ENCODE peak calls at places on chromosome 3, in five cellular contexts. One of them, this sample, is unnamed.

GRCh38 chr3:65875395-65876027 is 163.2 kb downstream of the MAGI1 start:
- DNase-seq in HepG2: peak; percentile 36
- DNase-seq in K562: no peak
- DNase-seq in IMR-90: no peak
- DNase-seq in GM12878: no peak
- DNase-seq in this sample: no peak

GRCh38 chr3:138377804-138378203 is 29.4 kb downstream of the MRAS start:
- DNase-seq in HepG2: no peak
- DNase-seq in K562: no peak
- DNase-seq in IMR-90: no peak
- DNase-seq in GM12878: no peak
- DNase-seq in this sample: no peak

GRCh38 chr3:155271343-155271613 is 22.2 kb downstream of the STRIT1 start:
- DNase-seq in GM12878: no peak
- DNase-seq in IMR-90: no peak
- DNase-seq in K562: no peak
- DNase-seq in HepG2: no peak
- DNase-seq in this sample: no peak

GRCh38 chr3:184656991-184657669 is 54.7 kb downstream of the MAGEF1 start:
- DNase-seq in GM12878: peak; percentile 27
- DNase-seq in IMR-90: peak; percentile 71
- DNase-seq in HepG2: no peak
- DNase-seq in K562: no peak
- DNase-seq in this sample: no peak

GRCh38 chr3:148083501-148084267 is 614.0 kb upstream of the AGTR1 start:
- DNase-seq in HepG2: no peak
- DNase-seq in GM12878: no peak
- DNase-seq in K562: no peak
- DNase-seq in IMR-90: no peak
- DNase-seq in this sample: no peak

GRCh38 chr3:42666022-42666421 is 12.5 kb downstream of the ZBTB47 start:
- DNase-seq in K562: no peak
- DNase-seq in GM12878: no peak
- DNase-seq in IMR-90: no peak
- DNase-seq in HepG2: no peak
- DNase-seq in this sample: peak; percentile 27

GRCh38 chr3:135349254-135349948 is 554.3 kb downstream of the EPHB1 start:
- DNase-seq in HepG2: no peak
- DNase-seq in IMR-90: no peak
- DNase-seq in GM12878: no peak
- DNase-seq in K562: no peak
- DNase-seq in this sample: no peak

GRCh38 chr3:178352300-178353021 is 183.8 kb upstream of the KCNMB2 start:
- DNase-seq in K562: no peak
- DNase-seq in IMR-90: peak; percentile 86
- DNase-seq in GM12878: no peak
- DNase-seq in HepG2: no peak
- DNase-seq in this sample: no peak

GRCh38 chr3:12994607-12995388 is 78.4 kb downstream of the IQSEC1 start:
- DNase-seq in HepG2: peak; percentile 70
- DNase-seq in GM12878: no peak
- DNase-seq in K562: peak; percentile 94
- DNase-seq in IMR-90: peak; percentile 72
- DNase-seq in this sample: peak; percentile 97

DNA sequence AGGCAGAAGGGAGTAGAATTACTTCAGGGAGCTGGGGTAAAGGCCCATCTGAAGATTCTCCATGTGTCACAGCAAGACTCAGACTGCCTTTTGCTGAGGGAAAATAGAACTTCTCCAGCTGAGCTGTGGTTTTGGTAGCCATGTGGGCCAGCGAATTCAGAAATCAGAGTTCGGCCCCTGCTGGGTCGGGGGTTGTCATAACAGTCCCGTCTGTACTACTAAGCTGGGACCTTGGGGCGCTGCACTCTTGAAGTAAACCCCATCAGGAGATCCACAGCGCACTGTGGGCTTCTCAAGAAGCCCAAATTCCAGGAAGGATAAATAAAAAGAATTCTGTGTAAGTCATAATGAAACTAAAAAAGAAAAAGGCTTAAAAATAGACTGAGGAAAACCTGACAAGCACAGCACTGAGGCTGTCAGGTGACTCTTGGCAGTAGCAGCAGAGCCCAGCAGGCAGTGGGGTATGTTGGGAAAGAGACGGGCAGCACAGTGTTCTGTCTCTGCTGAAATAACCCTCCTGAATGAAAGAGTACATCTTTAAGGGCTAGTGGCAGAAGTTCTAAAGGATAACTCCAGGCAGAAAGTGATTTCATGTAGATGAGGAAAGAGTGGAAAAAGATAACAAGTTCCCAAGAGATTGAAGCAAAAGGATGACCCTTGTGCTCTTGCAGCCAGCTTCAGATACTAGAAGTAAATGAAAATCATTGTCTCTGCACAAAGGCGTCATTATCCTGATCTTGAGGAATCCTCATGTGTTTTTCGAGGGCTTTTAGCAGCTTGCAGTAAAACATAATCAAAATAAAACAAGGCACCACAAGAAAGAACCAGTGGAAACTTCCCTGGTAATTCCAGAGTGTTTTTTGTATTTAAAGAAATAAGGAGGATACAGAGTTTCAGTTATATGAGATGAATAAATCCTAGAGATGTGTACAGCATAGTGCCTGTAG is 74.5 kb downstream of the RAB7A start:
- DNase-seq in GM12878: no peak
- DNase-seq in IMR-90: no peak
- DNase-seq in K562: no peak
- DNase-seq in HepG2: no peak
- DNase-seq in this sample: no peak
- TF ChIP-seq MXI1 in GM12878: no peak
- TF ChIP-seq MXI1 in IMR-90: no peak
- TF ChIP-seq MXI1 in K562: no peak
- TF ChIP-seq MXI1 in HepG2: no peak
- TF ChIP-seq MXI1 in this sample: no peak

GRCh38 chr3:196868297-196868661 is 559 bp downstream of the SENP5 start:
- DNase-seq in HepG2: peak; percentile 20
- DNase-seq in IMR-90: peak; percentile 9
- DNase-seq in K562: no peak
- DNase-seq in GM12878: no peak
- DNase-seq in this sample: peak; percentile 60
- TF ChIP-seq MXI1 in HepG2: no peak
- TF ChIP-seq MXI1 in IMR-90: no peak
- TF ChIP-seq MXI1 in K562: no peak
- TF ChIP-seq MXI1 in GM12878: no peak
- TF ChIP-seq MXI1 in this sample: no peak

DNA sequence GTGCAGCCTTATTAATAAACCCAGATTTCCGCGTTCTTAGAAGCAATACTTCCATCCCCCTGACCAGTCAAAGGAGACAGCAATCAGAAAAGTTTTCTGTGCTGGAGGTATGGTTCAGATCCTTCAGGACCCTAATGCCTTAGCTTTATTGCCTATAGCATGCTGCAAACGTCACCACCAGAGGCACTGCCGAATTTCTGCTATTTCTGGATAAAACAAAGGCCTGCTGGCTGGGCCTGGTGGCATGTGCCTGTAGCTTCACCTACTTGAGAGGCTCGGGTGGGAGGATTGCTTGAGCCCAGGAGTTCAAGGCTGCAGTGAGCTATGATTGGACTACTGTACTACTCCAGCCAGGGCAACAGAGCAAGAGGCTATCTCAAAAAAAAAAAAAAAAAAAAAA is 407.2 kb downstream of the FOXP1 start:
- DNase-seq in K562: no peak
- DNase-seq in HepG2: no peak
- DNase-seq in GM12878: no peak
- DNase-seq in IMR-90: no peak
- DNase-seq in this sample: no peak
- TF ChIP-seq MXI1 in K562: no peak
- TF ChIP-seq MXI1 in HepG2: no peak
- TF ChIP-seq MXI1 in GM12878: no peak
- TF ChIP-seq MXI1 in IMR-90: no peak
- TF ChIP-seq MXI1 in this sample: no peak

DNA sequence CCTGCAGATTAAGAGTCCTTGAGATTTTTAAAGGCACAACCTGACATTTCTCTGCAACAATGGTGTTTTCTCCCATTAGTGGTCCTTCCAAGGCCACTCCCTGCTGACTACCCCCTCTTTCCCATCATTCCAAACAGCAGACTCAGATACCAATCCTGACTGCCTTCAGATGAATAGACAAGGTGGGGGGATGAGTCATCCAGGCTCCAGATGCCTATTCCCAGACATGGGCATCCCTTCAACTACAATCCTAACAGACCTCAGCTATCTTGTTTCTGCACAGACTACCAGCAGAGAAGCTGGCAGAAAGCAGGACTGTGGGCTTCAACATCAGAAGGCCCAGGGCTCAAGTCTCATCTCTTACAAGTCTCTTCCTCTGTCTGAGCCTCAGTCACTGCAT is 2.2 kb downstream of the RBP1 start:
- DNase-seq in IMR-90: peak; percentile 75
- DNase-seq in K562: no peak
- DNase-seq in GM12878: no peak
- DNase-seq in HepG2: peak; percentile 49
- DNase-seq in this sample: peak; percentile 64
- TF ChIP-seq MXI1 in IMR-90: no peak
- TF ChIP-seq MXI1 in K562: no peak
- TF ChIP-seq MXI1 in GM12878: no peak
- TF ChIP-seq MXI1 in HepG2: no peak
- TF ChIP-seq MXI1 in this sample: peak; percentile 40

DNA sequence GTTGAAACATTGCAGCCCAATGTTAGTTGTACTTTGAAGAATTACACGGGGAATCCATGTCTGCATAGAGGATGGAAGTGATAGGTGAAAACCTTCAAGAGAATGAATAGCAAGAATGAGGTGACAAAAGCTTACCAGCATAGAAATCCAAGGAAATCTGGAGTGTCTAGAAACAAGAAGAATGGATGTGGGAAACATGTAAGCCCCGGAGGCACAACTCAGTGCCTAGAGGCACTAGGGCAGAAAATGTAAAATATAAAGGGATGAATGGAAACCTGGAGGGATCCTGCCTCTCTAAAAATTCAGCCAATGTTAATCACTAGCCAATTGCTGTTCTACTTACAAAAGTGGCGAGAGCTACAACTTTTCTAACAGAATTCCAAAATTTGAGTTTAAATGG is 619.0 kb downstream of the TBL1XR1 start:
- DNase-seq in IMR-90: no peak
- DNase-seq in GM12878: no peak
- DNase-seq in HepG2: no peak
- DNase-seq in K562: no peak
- DNase-seq in this sample: no peak
- TF ChIP-seq MXI1 in IMR-90: no peak
- TF ChIP-seq MXI1 in GM12878: no peak
- TF ChIP-seq MXI1 in HepG2: no peak
- TF ChIP-seq MXI1 in K562: no peak
- TF ChIP-seq MXI1 in this sample: no peak

GRCh38 chr3:181298421-181298820 is 308.9 kb upstream of the DNAJC19 start:
- DNase-seq in IMR-90: peak; percentile 33
- DNase-seq in GM12878: no peak
- DNase-seq in HepG2: no peak
- DNase-seq in K562: no peak
- DNase-seq in this sample: no peak
- TF ChIP-seq MXI1 in IMR-90: no peak
- TF ChIP-seq MXI1 in GM12878: no peak
- TF ChIP-seq MXI1 in HepG2: no peak
- TF ChIP-seq MXI1 in K562: no peak
- TF ChIP-seq MXI1 in this sample: no peak

GRCh38 chr3:141797167-141797773 is 34.1 kb downstream of the GRK7 start:
- DNase-seq in IMR-90: peak; percentile 7
- DNase-seq in K562: no peak
- DNase-seq in GM12878: no peak
- DNase-seq in HepG2: no peak
- DNase-seq in this sample: no peak
- TF ChIP-seq MXI1 in IMR-90: no peak
- TF ChIP-seq MXI1 in K562: no peak
- TF ChIP-seq MXI1 in GM12878: no peak
- TF ChIP-seq MXI1 in HepG2: no peak
- TF ChIP-seq MXI1 in this sample: no peak